ENCODE peak calls at places on chromosomes 11 and 22, in seven cellular contexts. U is HCT116; J is CD4-positive, alpha-beta memory T cell; E is T-helper 2 cell; N is CD8-positive, alpha-beta T cell; L is AG04450; Y is memory B cell. B is an unnamed sample.

GRCh38 chr11:95588821-95589220 is 200.8 kb downstream of the FAM76B start:
- DNase-seq in L (no peak), N (no peak), J (no peak), Y (no peak), E (no peak), U (no peak), B (no peak)

GRCh38 chr11:34632105-34632780 is 11.3 kb downstream of the EHF start:
- DNase-seq in E (no peak), U (no peak), N (no peak), Y (no peak), L (no peak), J (no peak), B (no peak)

GRCh38 chr11:74493816-74494630 is 499 bp upstream of the LIPT2 start:
- DNase-seq in E (no peak), U (peak), Y (no peak), L (no peak), N (no peak), J (no peak), B (no peak)

GRCh38 chr11:83520849-83521248 is 234.7 kb upstream of the CCDC90B start:
- DNase-seq in N (no peak), L (no peak), Y (no peak), E (no peak), J (no peak), U (no peak), B (no peak)

GRCh38 chr22:38223289-38223960 is 21.6 kb downstream of the MAFF start:
- DNase-seq in E (no peak), L (no peak), Y (no peak), U (no peak), N (no peak), J (no peak), B (no peak)

GRCh38 chr11:562046-562645 is 1.4 kb downstream of the RASSF7 start:
- DNase-seq in N (no peak), E (no peak), Y (no peak), U (no peak), L (no peak), J (no peak), B (no peak)

GRCh38 chr11:67240575-67241389 is 25.5 kb upstream of the GRK2 start:
- DNase-seq in L (peak), U (no peak), J (peak), E (peak), Y (peak), N (peak), B (no peak)

GRCh38 chr22:49632199-49633009 is 195.3 kb downstream of the BRD1 start:
- DNase-seq in U (peak), J (no peak), Y (no peak), L (no peak), N (no peak), E (no peak), B (no peak)

GRCh38 chr11:110176366-110177056 is 83.3 kb downstream of the ZC3H12C start:
- DNase-seq in N (no peak), U (no peak), J (no peak), E (no peak), L (no peak), Y (no peak), B (no peak)

GRCh38 chr11:79304599-79305212 is 136.1 kb downstream of the TENM4 start:
- DNase-seq in E (no peak), J (no peak), L (no peak), U (no peak), Y (no peak), N (no peak), B (no peak)

GRCh38 chr11:66686801-66687750 is 9.4 kb upstream of the RBM4B start:
- DNase-seq in N (no peak), Y (no peak), U (no peak), L (no peak), E (no peak), J (no peak), B (no peak)

GRCh38 chr22:24290459-24290858 is 19.8 kb downstream of the SPECC1L start:
- DNase-seq in E (no peak), J (no peak), L (no peak), Y (no peak), N (no peak), U (no peak), B (no peak)

GRCh38 chr22:37686002-37686982 is at the start of gene NOL12:
- DNase-seq in U (peak), L (no peak), J (peak), E (peak), Y (peak), N (peak), B (peak)

GRCh38 chr11:90846628-90847027 is 623.8 kb upstream of the CHORDC1 start:
- DNase-seq in N (no peak), J (no peak), U (no peak), Y (no peak), E (no peak), L (no peak), B (no peak)

GRCh38 chr11:76062733-76063132 is 143.6 kb downstream of the WNT11 start:
- DNase-seq in U (no peak), L (no peak), J (no peak), E (no peak), Y (no peak), N (no peak), B (peak)

GRCh38 chr22:28600546-28601143 is 79.0 kb downstream of the TTC28 start:
- DNase-seq in Y (no peak), E (no peak), J (peak), L (peak), U (peak), N (no peak), B (no peak)

GRCh38 chr11:17744151-17744940 is 9.8 kb downstream of the KCNC1 start:
- DNase-seq in E (no peak), L (no peak), Y (no peak), N (no peak), U (no peak), J (no peak), B (no peak)

GRCh38 chr11:119907122-119907933 is 178.3 kb upstream of the NECTIN1 start:
- DNase-seq in E (no peak), U (no peak), L (no peak), N (no peak), Y (no peak), J (no peak), B (no peak)

GRCh38 chr11:59545179-59546020 is 34.1 kb downstream of the OR4D9 start:
- DNase-seq in N (no peak), Y (no peak), U (peak), E (no peak), J (no peak), L (no peak), B (no peak)

GRCh38 chr11:119371778-119372182 is 9.7 kb downstream of the USP2 start:
- DNase-seq in E (no peak), J (no peak), L (no peak), Y (no peak), N (no peak), U (no peak), B (no peak)

GRCh38 chr22:17781319-17782031 is 7.2 kb upstream of the BID start:
- DNase-seq in Y (peak), L (peak), N (peak), J (peak), U (no peak), E (no peak), B (peak)

GRCh38 chr22:23786261-23786710 is 480 bp upstream of the SMARCB1 start:
- DNase-seq in E (no peak), L (no peak), U (no peak), N (peak), J (no peak), Y (no peak), B (no peak)

GRCh38 chr11:121237686-121238658 is 54.6 kb upstream of the SC5D start:
- DNase-seq in Y (no peak), E (no peak), J (no peak), U (no peak), N (no peak), L (no peak), B (no peak)

GRCh38 chr22:28953976-28954880 is 70.9 kb downstream of the ZNRF3 start:
- DNase-seq in J (no peak), L (no peak), E (no peak), U (no peak), Y (no peak), N (no peak), B (no peak)

GRCh38 chr22:42299586-42300285 is 29.3 kb upstream of the TCF20 start:
- DNase-seq in Y (no peak), U (no peak), E (peak), J (peak), N (peak), L (no peak), B (no peak)

GRCh38 chr22:31607696-31608095 is 54.3 kb downstream of the PISD start:
- DNase-seq in Y (no peak), L (no peak), E (no peak), N (no peak), J (no peak), U (no peak), B (no peak)

GRCh38 chr11:22685111-22685510 is 18.7 kb downstream of the GAS2 start:
- DNase-seq in N (no peak), J (no peak), Y (no peak), U (no peak), E (no peak), L (no peak), B (no peak)

GRCh38 chr22:32623943-32624342 is 149.3 kb downstream of the FBXO7 start:
- DNase-seq in E (no peak), U (no peak), N (no peak), Y (no peak), J (no peak), L (peak), B (no peak)

GRCh38 chr11:28566643-28567042 is 458.5 kb downstream of the METTL15 start:
- DNase-seq in E (no peak), Y (no peak), J (no peak), L (peak), U (peak), N (no peak), B (no peak)

GRCh38 chr11:20609727-20610707 is 10.6 kb downstream of the SLC6A5 start:
- DNase-seq in J (peak), U (peak), E (no peak), Y (peak), L (peak), N (peak), B (peak)

GRCh38 chr11:47257518-47258316 is at the start of gene NR1H3:
- DNase-seq in N (no peak), L (no peak), J (no peak), U (no peak), Y (no peak), E (no peak), B (no peak)

GRCh38 chr11:130837194-130837593 is 79.1 kb downstream of the SNX19 start:
- DNase-seq in J (no peak), Y (no peak), N (no peak), E (no peak), U (no peak), L (no peak), B (no peak)

GRCh38 chr11:1560618-1561251 is 11.3 kb downstream of the DUSP8 start:
- DNase-seq in L (no peak), N (no peak), E (no peak), Y (no peak), U (no peak), J (no peak), B (peak)

GRCh38 chr11:81869337-81870065 is 864.2 kb downstream of the FAM181B start:
- DNase-seq in L (no peak), E (peak), Y (peak), J (peak), U (no peak), N (peak), B (no peak)

B was measured in GM12892.